ENCODE peak calls at places on chromosome 16, in eight cellular contexts. N, C, K, F, L, S, Y and A are unnamed samples.
A peak's percentile ranks its signal among the peaks of the same experiment; 100 is the strongest.

GRCh38 chr16:88017006-88017405 is 65.8 kb downstream of the BANP start:
- DNase-seq in Y (no peak), C (peak; percentile 23), S (no peak), K (no peak), F (no peak), L (no peak), N (no peak), A (no peak)

GRCh38 chr16:29765167-29766032 is 12.7 kb upstream of the ZG16 start:
- DNase-seq in F (no peak), N (peak; percentile 92), S (no peak), K (no peak), Y (no peak), C (peak; percentile 31), L (no peak), A (no peak)

GRCh38 chr16:67036323-67036741 is 7.4 kb downstream of the CBFB start:
- DNase-seq in L (no peak), C (no peak), S (no peak), Y (no peak), K (no peak), N (no peak), F (no peak), A (no peak)

GRCh38 chr16:19884021-19884485 is 595 bp downstream of the GPRC5B start:
- DNase-seq in N (no peak), S (no peak), Y (peak; percentile 74), K (peak; percentile 25), L (no peak), C (no peak), F (no peak), A (peak; percentile 70)

GRCh38 chr16:31471875-31472558 is at the start of gene TGFB1I1:
- DNase-seq in Y (peak; percentile 78), L (no peak), K (no peak), N (no peak), C (no peak), F (no peak), S (no peak), A (peak; percentile 89)

GRCh38 chr16:4990415-4990814 is 32.3 kb downstream of the SEC14L5 start:
- DNase-seq in C (no peak), K (no peak), L (no peak), Y (peak; percentile 31), S (no peak), F (no peak), N (no peak), A (no peak)

GRCh38 chr16:3673201-3673600 is 18.7 kb downstream of the DNASE1 start:
- DNase-seq in K (no peak), Y (no peak), C (no peak), L (no peak), S (no peak), F (no peak), N (no peak), A (no peak)

GRCh38 chr16:17963185-17963836 is 373.2 kb downstream of the NPIPA8 start:
- DNase-seq in K (no peak), C (no peak), F (no peak), S (no peak), L (no peak), Y (no peak), N (no peak), A (no peak)

GRCh38 chr16:2250652-2251280 is 621 bp downstream of the ECI1 start:
- DNase-seq in Y (no peak), L (no peak), K (no peak), S (no peak), F (no peak), N (no peak), C (no peak), A (no peak)

GRCh38 chr16:70520612-70521297 is 2.6 kb downstream of the COG4 start:
- DNase-seq in N (no peak), F (no peak), K (no peak), S (no peak), L (peak; percentile 28), Y (no peak), C (no peak), A (no peak)

GRCh38 chr16:67247698-67248400 is 568 bp upstream of the FHOD1 start:
- DNase-seq in K (no peak), S (no peak), C (no peak), N (no peak), Y (no peak), L (no peak), F (no peak), A (no peak)

GRCh38 chr16:50371036-50371716 is 2.4 kb upstream of the BRD7 start:
- DNase-seq in L (no peak), N (peak; percentile 66), K (no peak), S (no peak), Y (no peak), F (no peak), C (no peak), A (no peak)

GRCh38 chr16:8859913-8860881 is 8.6 kb downstream of the CARHSP1 start:
- DNase-seq in N (peak; percentile 96), F (no peak), C (no peak), S (no peak), Y (peak; percentile 66), L (no peak), K (no peak), A (no peak)

GRCh38 chr16:47492428-47493357 is 31.6 kb downstream of the PHKB start:
- DNase-seq in C (peak; percentile 11), K (peak; percentile 59), S (no peak), Y (peak; percentile 83), F (no peak), N (peak; percentile 92), L (no peak), A (no peak)

GRCh38 chr16:67015317-67015731 is 13.6 kb upstream of the CBFB start:
- DNase-seq in K (no peak), N (no peak), C (no peak), Y (peak; percentile 38), S (no peak), L (no peak), F (peak; percentile 43), A (no peak)

GRCh38 chr16:78932395-78932794 is 668.1 kb downstream of the MAF start:
- DNase-seq in F (no peak), S (no peak), K (no peak), L (no peak), N (no peak), Y (no peak), C (no peak), A (no peak)

GRCh38 chr16:8380311-8380710 is 210.0 kb downstream of the TMEM114 start:
- DNase-seq in Y (no peak), N (no peak), C (no peak), L (no peak), K (no peak), F (no peak), S (no peak), A (no peak)

GRCh38 chr16:4894276-4895150 is 42.4 kb downstream of the PPL start:
- DNase-seq in N (no peak), F (no peak), Y (no peak), S (no peak), C (no peak), L (no peak), K (peak; percentile 68), A (peak; percentile 48)

GRCh38 chr16:51388516-51388951 is 237.5 kb upstream of the SALL1 start:
- DNase-seq in C (no peak), Y (no peak), N (no peak), S (no peak), F (no peak), L (no peak), K (no peak), A (no peak)

GRCh38 chr16:88810868-88811599 is 694 bp downstream of the APRT start:
- DNase-seq in Y (peak; percentile 95), F (no peak), N (peak; percentile 73), K (no peak), S (no peak), L (peak; percentile 87), C (peak; percentile 64), A (peak; percentile 88)

GRCh38 chr16:56817938-56818337 is 47.1 kb upstream of the SLC12A3 start:
- DNase-seq in F (no peak), Y (no peak), K (no peak), L (no peak), N (peak; percentile 74), S (no peak), C (no peak), A (no peak)
- TF ChIP-seq POLR2AphosphoS5 in F (no peak), Y (no peak), K (no peak), L (no peak), N (no peak), S (no peak), C (no peak), A (no peak)

DNA sequence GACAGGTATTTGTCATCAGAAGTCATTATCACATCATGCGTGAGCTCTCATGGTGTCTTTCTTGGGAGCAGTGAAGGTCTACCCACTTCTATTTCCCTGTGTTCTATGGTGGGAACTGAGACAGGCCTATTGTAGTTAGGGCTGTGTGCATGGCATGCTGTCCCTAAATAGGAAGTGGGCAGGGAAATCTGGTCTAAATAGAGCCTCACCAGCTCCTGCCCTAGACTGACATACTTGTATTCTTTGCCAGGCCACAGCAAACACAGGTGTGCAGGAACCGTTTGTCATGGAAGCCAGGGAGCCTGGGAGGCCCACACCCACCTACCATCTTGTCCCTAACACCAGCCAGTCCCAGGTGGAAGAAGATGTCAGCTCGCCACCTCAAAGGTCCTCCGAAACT is 10.1 kb downstream of the SLC7A6 start:
- DNase-seq in N (no peak), Y (no peak), S (no peak), K (no peak), C (no peak), F (no peak), L (no peak), A (no peak)
- TF ChIP-seq POLR2AphosphoS5 in N (no peak), Y (no peak), S (no peak), K (no peak), C (no peak), F (no peak), L (no peak), A (no peak)

DNA sequence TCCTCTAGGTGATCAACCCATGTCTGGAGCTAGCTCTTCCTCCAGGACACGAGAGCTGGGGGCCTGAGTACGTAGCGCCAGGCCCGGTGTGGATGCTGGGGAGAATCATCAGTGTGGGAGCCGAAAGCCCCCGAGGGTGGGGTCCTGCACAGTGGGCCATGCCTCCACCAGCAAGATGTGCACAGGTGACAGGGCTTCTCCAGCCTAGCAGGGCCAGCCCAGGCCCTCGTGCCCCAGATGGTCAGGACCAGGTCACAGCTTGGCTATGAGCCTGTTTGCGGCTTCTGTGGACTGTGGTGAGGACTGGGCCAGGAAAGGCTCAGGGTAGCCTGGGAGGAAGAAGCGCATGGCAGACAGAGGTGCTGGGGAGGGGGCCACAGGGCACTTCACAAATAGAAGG is 7.8 kb downstream of the MPG start:
- DNase-seq in C (no peak), L (no peak), N (no peak), S (no peak), K (no peak), Y (no peak), F (no peak), A (no peak)
- TF ChIP-seq POLR2AphosphoS5 in C (no peak), L (no peak), N (no peak), S (no peak), K (no peak), Y (no peak), F (no peak), A (no peak)

DNA sequence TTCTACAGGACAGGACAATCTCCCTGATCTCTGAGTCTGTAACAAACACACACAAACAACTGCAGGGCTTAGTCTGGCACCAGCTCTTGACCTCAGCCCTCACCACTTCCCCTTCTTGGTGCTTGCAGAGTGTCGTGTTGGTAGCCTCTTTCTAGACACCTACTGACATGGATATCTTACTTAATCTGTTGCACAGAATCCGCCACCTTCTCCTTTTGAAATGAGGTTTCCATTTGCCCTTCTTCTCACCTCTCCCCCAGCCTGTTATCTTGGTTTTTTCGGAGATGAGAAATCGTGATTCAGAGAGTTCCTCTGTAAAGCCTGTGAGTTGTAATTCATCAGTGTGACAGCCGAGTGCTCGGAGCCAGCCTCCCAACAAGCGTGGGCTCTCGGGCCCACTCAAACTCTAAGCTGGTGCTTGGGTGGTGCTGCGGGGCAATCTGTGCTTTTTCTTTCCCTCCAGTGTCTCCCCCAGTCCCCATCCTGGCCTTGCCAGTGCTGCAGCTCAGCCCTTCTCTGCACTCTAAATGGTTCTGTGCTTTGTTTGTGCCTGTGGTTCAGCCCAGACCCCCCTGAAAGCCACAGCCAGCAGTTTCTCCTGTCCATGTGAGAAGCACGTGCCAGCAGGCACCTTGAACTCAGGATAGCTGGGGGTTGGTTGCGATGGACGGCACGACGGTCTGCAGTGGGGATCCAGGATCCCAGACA is 28.1 kb downstream of the KIAA0513 start:
- DNase-seq in N (peak; percentile 32), F (no peak), L (peak; percentile 41), C (peak; percentile 47), S (no peak), K (peak; percentile 39), Y (peak; percentile 92), A (peak; percentile 43)
- TF ChIP-seq POLR2AphosphoS5 in N (no peak), F (no peak), L (peak; percentile 35), C (peak; percentile 81), S (no peak), K (no peak), Y (peak; percentile 93), A (no peak)